ENCODE peak calls at places on chromosomes 7 and 10, in four cellular contexts. E is hepatocyte, T is lower lobe of right lung, I is adrenal gland. B is an unnamed sample.

GRCh38 chr7:44587843-44588711 is 6.0 kb upstream of the TMED4 start:
- DNase-seq in E (peak; percentile 64), T (no peak), I (peak; percentile 52), B (no peak)

GRCh38 chr7:158116235-158116634 is 471.4 kb downstream of the PTPRN2 start:
- DNase-seq in E (no peak), T (no peak), I (no peak), B (no peak)

GRCh38 chr7:40015790-40016296 is 65.8 kb downstream of the CDK13 start:
- DNase-seq in E (peak; percentile 5), T (no peak), I (peak; percentile 33), B (no peak)

GRCh38 chr7:25122373-25122772 is 2.7 kb downstream of the CYCS start:
- DNase-seq in E (no peak), T (no peak), I (no peak), B (no peak)

GRCh38 chr7:134632937-134633540 is 13.6 kb upstream of the BPGM start:
- DNase-seq in E (peak; percentile 45), T (no peak), I (no peak), B (no peak)

GRCh38 chr10:70538195-70538520 is 59.6 kb downstream of the PALD1 start:
- DNase-seq in E (no peak), T (no peak), I (no peak), B (no peak)

GRCh38 chr10:132392811-132393694 is 3.9 kb upstream of the PWWP2B start:
- DNase-seq in E (no peak), T (no peak), I (peak; percentile 40), B (no peak)

GRCh38 chr10:61973923-61974322 is 72.4 kb downstream of the ARID5B start:
- DNase-seq in E (no peak), T (no peak), I (no peak), B (no peak)

GRCh38 chr10:70967591-70968588 is 79.5 kb upstream of the PCBD1 start:
- DNase-seq in E (no peak), T (no peak), I (no peak), B (peak; percentile 34)

GRCh38 chr10:122515588-122516231 is 44.8 kb upstream of the DMBT1 start:
- DNase-seq in E (no peak), T (no peak), I (no peak), B (no peak)

GRCh38 chr7:151206914-151207313 is 3.4 kb downstream of the H2BK1 start:
- DNase-seq in E (no peak), T (no peak), I (no peak), B (peak; percentile 2)

GRCh38 chr10:78910886-78911285 is 157.9 kb upstream of the ZMIZ1 start:
- DNase-seq in E (no peak), T (no peak), I (no peak), B (no peak)

DNA sequence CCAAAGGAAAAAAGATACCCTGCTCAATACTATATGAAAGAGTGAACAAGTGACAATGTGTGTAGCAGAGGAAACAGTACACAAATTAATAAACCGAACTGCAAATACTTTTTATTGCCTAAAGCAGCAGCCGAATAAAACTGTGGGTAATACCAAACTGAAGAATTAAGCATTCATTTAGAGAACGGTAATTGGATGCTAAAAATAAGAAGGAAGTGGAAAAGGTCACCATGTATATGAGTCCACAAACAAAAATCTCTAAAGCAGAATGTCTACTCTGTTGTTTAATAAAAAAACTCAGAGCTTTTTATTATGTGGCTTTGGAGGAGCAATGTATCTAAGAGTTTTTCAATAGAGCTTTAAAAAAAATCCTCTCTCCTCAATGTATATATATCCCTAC is 87.9 kb downstream of the ETV1 start:
- DNase-seq in E (no peak), T (no peak), I (no peak), B (no peak)
- H3K4me3 ChIP-seq in E (no peak overlapping the region), T (no peak overlapping the region), I (no peak overlapping the region), B (no peak overlapping the region)

DNA sequence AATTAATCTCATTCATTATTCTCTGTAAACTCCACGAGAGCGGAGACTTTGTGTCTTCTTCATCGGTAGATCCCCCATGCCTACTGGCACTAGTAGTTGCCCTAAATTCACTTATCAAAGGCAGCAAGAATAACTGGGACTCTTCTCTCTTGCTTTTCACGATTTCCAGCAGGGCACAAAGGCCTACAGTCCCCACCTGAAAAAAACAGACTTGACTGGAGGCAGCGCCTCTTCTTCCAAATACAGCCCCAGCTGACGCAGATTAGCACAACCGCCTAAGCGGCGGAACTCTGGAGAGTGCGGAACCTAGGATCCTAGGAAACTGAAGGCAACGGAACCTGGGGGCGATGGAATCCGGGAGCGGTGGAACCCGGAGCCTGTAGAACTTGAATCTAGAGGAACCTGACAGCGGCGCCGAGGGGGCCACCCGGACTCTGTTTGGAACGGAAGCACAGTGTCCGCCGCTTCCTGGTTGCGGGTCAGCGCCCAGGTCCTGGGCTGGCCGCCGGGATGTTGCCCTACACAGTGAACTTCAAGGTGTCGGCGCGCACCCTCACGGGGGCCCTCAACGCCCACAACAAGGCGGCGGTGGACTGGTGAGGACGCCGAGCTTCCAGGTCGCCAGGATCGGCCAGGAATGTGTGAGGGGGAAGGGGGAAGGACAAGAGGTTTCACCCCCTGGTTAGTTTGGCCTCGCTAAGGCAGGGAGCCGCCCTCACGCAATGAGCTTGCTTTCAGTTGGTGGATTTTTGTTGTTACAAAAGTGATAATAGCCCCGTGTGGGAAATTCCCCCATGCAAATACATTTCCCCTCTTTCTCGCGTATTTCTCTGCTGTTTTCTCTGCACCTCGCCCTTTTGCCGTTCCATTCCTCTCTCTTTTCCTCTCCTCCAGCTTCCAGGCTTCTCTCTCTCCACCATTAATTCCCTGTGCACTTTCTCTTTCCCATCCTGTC is at the start of gene WDR11:
- DNase-seq in E (peak; percentile 94), T (peak; percentile 94), I (peak; percentile 94), B (peak; percentile 68)
- TF ChIP-seq CTCF in E (no peak), T (no peak), I (no peak), B (no peak)

DNA sequence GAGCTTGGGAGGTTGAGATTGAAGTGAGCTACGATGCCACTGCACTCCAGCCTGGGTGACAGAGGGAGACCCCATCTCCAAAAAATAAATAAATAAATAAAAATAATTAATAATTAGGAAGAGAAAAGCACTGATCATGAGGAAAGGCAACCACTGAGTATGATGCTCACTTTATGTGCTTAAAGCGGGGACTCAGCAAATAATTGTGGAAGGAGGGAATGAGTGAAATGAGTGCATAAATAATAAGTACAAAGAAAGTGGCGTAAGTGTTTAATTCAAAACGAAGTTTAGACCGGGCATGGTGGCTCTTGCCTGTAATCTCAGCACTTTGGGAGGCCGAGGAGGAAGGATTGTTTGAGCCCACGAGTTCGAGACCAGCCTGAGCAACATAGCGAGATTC is 94.9 kb upstream of the MKLN1 start:
- DNase-seq in E (no peak), T (no peak), I (no peak), B (no peak)
- H3K4me3 ChIP-seq in E (no peak overlapping the region), T (no peak overlapping the region), I (no peak overlapping the region), B (no peak overlapping the region)

DNA sequence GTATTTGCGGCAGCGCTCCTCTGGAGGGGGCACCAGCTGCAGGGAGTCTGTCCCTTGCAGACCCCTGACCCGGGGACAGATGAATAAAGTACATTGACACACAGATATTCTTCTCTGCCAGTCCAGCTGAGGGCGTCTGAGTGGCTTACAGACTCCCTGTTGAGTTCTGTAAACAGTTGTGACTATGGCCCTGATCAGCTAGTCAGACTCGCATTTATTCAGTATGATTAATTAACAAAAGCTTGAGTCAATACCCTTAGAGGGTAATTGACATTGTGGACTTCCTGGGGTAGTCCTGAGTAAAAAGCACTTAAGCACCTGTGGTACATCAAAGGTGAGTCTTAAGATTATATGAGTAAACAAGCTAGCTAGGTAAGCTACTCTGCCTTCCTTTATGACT is 21.0 kb downstream of the ANKRD30A start:
- DNase-seq in E (no peak), T (no peak), I (no peak), B (no peak)
- TF ChIP-seq CTCF in E (no peak), T (no peak), I (no peak), B (no peak)

GRCh38 chr10:100350914-100351485 is 4.0 kb downstream of the SCD start:
- DNase-seq in E (no peak), T (no peak), I (no peak), B (no peak)
- H3K4me3 ChIP-seq in E (no peak overlapping the region), T (peak overlapping the region; percentile 76), I (no peak overlapping the region), B (peak overlapping the region; percentile 98)

DNA sequence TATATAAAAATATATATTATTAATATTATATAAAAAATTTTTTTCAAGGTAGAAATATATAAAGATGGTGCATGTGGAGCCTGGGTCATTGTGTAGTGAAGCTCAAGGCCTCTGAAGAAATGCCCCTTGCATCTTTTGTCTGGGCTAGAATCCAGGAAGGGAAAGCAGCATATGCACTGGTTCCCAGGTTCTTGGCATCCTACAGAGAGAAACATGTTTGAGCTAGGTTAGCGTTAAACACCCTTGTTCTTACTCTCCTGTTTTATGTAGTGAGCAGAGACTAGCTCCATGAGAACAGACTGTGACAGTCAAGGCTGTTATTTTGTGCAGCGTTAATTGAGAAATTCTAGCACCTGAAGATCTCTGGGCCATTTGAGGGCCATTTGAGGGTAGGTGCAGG is 116.1 kb downstream of the POM121L12 start:
- DNase-seq in E (no peak), T (no peak), I (no peak), B (no peak)
- TF ChIP-seq CTCF in E (no peak), T (no peak), I (no peak), B (no peak)